ENCODE peak calls at places on chromosomes 4 and X, in five cellular contexts. M is PC-9, Y is NB4, A is AG10803, Q is GM13977. V is an unnamed sample.

GRCh38 chr4:20249333-20249732 is 2.4 kb upstream of the SLIT2 start:
- DNase-seq in M (no peak), Y (peak), A (peak), Q (no peak), V (no peak)

GRCh38 chr4:119525005-119525749 is 103.4 kb downstream of the PDE5A start:
- DNase-seq in M (no peak), Y (no peak), A (peak), Q (no peak), V (no peak)

GRCh38 chr4:6349896-6350295 is 80.2 kb downstream of the WFS1 start:
- DNase-seq in M (no peak), Y (no peak), A (no peak), Q (no peak), V (no peak)

GRCh38 chr4:138659640-138660325 is 355.8 kb upstream of the NOCT start:
- DNase-seq in M (no peak), Y (no peak), A (no peak), Q (no peak), V (no peak)

GRCh38 chr4:152392079-152392478 is 143.8 kb downstream of the FBXW7 start:
- DNase-seq in M (no peak), Y (no peak), A (no peak), Q (no peak), V (no peak)

GRCh38 chr4:100042711-100043110 is 92.6 kb upstream of the H2AZ1 start:
- DNase-seq in M (no peak), Y (no peak), A (no peak), Q (no peak), V (no peak)

GRCh38 chr4:153916273-153916755 is 127.4 kb upstream of the SFRP2 start:
- DNase-seq in M (no peak), Y (no peak), A (no peak), Q (peak), V (peak)

GRCh38 chrX:151701531-151701930 is 6.3 kb downstream of the PRRG3 start:
- DNase-seq in M (no peak), Y (no peak), A (no peak), Q (no peak), V (no peak)

GRCh38 chrX:135522878-135523693 is 2.6 kb downstream of the INTS6L start:
- DNase-seq in M (no peak), Y (peak), A (no peak), Q (no peak), V (no peak)

GRCh38 chrX:69618803-69619202 is 2.9 kb downstream of the EDA start:
- DNase-seq in M (no peak), Y (peak), A (peak), Q (no peak), V (peak)
- TF ChIP-seq CTCF in M (peak), Y (no peak), A (peak), Q (peak), V (no peak)

DNA sequence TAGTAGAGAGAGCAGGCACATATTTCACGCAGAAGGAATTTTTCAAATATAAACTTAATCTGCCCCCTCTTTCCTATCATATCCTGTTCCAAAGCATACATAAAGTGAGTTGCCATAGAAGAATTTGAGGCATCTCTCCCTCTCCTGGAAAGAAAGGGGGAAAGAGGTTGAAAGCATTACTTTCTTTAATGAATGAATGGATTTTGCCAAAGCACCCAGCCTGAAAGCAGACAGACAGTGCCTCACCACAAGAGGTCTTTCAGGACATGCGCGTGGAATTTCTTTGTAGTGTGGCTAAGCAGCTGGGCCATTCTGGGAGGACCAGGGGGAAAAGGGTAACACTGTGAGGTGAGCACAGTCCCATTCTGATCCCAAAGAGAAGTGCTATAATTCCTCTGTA is 651.4 kb downstream of the IQCM start:
- DNase-seq in M (no peak), Y (no peak), A (peak), Q (no peak), V (no peak)
- TF ChIP-seq CTCF in M (no peak), Y (no peak), A (peak), Q (no peak), V (no peak)

GRCh38 chr4:48588230-48588943 is 98.3 kb downstream of the ZAR1 start:
- DNase-seq in M (no peak), Y (no peak), A (peak), Q (no peak), V (no peak)
- TF ChIP-seq CTCF in M (no peak), Y (no peak), A (peak), Q (peak), V (no peak)

GRCh38 chr4:95693594-95693993 is 144.8 kb upstream of the UNC5C start:
- DNase-seq in M (no peak), Y (peak), A (no peak), Q (no peak), V (peak)
- TF ChIP-seq CTCF in M (peak), Y (no peak), A (no peak), Q (no peak), V (peak)

GRCh38 chrX:155959018-155959587 is 38.4 kb upstream of the IL9R start:
- DNase-seq in M (no peak), Y (no peak), A (no peak), Q (no peak), V (no peak)

GRCh38 chrX:155956099-155956498 is 41.4 kb upstream of the IL9R start:
- DNase-seq in M (no peak), Y (no peak), A (no peak), Q (no peak), V (no peak)

GRCh38 chrX:155954793-155955192 is 42.7 kb upstream of the IL9R start:
- DNase-seq in M (no peak), Y (no peak), A (no peak), Q (no peak), V (no peak)

GRCh38 chrX:155957843-155958242 is 39.7 kb upstream of the IL9R start:
- DNase-seq in M (no peak), Y (no peak), A (no peak), Q (no peak), V (no peak)

GRCh38 chrX:155956649-155957048 is 40.8 kb upstream of the IL9R start:
- DNase-seq in M (no peak), Y (no peak), A (no peak), Q (no peak), V (no peak)
- TF ChIP-seq CTCF in M (no peak), Y (no peak), A (no peak), Q (no peak), V (no peak)

DNA sequence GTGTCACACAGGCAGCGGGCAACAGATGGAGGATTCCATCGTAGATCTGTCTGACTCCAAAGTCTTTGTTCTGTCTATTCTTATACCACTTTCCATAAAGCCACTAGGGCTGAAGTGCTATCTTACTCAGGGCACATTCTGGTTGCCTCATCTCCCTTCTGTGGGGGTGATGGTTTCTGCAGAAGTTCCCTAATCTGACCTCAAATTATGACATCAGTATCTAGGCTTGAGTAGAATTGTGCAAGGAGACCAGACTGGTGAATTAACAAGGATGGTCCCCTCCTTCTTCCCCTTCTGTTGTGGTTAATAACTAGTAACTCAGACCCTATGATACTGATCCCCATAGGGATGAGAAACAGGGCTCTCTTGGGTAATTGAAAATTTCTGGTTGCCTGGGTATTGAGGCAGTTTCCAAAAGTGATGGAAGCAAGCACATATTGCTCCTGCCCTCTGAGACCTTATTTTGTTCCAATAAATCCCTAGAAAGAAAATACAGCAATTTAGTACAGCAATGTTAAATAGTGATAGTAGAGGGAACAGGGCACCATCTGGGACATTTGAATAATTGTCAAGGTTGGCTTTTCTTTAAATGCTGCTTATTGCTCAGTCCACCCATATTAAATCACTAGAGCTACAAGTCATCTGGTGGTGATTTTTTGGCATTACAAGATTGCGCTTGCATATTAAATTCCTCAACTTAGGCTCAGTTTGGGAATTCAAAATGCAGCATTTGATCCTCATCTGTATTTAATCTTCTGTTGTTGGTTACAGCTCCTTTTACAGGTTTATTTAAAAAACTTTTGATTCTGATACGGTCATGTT is 57.3 kb upstream of the AP1S2 start:
- DNase-seq in M (no peak), Y (peak), A (peak), Q (peak), V (peak)
- TF ChIP-seq CTCF in M (no peak), Y (no peak), A (no peak), Q (no peak), V (no peak)

GRCh38 chrX:53093748-53094583 is at the start of gene KANTR:
- DNase-seq in M (peak), Y (peak), A (peak), Q (peak), V (peak)
- TF ChIP-seq CTCF in M (no peak), Y (no peak), A (no peak), Q (no peak), V (no peak)

DNA sequence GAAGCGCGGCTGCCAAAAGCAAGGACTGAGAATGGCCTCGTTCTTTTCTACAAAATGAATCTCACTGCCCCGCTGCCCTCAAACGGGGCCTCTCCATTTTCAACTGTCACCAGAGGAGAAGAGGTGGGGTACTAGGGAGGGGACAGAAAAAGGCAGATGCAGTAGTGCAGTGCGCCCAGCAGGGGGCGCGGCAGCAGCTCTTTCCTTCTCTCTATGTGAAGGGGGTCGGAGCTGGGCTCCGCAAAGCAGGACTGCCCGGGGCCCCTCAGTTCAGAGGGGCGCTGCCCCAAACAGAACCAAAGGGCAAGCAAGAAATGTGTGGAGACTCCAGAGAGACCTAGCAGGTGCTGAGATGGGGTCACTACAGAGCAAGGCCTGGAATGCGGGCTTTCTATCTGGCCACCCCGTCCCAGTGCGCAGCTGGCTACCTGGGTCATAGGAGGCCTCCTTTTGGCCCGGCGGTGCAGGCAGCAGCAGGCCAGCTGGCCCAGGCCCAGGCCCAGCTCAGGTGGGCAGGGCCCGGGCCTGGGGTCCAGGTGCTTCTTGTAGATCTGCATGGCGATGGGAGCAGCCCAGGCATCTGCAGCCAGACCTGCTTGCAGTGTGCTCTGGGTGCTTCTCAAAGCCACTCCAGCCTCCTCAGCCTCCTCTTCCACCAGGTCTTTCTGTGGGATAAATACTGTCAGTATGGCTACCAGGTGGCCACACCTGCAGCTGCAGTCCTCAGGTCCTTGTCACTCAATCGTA is 5.9 kb downstream of the IRAK1 start:
- DNase-seq in M (peak), Y (peak), A (no peak), Q (peak), V (peak)
- TF ChIP-seq CTCF in M (peak), Y (peak), A (peak), Q (peak), V (peak)

DNA sequence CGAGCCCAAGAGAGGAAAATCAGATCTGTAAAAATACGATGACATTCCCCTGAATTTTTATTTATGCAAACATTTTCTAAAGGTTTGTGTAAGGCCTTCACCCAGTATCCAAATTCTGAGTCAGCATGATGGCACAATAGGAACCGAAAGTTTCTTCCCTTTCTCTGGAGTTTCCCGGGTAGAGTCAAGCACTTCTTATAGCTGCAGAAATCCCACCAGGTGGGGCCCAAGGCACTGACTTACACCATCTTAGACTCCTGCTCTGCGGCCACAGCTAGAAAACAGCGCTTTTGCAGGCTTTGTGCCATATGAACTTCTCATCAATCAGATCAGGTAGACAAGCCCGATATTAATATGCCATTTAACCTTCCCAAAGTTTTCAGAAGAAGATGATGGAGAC is 13.4 kb downstream of the LEF1 start:
- DNase-seq in M (no peak), Y (peak), A (no peak), Q (no peak), V (peak)
- TF ChIP-seq CTCF in M (no peak), Y (no peak), A (no peak), Q (no peak), V (peak)

DNA sequence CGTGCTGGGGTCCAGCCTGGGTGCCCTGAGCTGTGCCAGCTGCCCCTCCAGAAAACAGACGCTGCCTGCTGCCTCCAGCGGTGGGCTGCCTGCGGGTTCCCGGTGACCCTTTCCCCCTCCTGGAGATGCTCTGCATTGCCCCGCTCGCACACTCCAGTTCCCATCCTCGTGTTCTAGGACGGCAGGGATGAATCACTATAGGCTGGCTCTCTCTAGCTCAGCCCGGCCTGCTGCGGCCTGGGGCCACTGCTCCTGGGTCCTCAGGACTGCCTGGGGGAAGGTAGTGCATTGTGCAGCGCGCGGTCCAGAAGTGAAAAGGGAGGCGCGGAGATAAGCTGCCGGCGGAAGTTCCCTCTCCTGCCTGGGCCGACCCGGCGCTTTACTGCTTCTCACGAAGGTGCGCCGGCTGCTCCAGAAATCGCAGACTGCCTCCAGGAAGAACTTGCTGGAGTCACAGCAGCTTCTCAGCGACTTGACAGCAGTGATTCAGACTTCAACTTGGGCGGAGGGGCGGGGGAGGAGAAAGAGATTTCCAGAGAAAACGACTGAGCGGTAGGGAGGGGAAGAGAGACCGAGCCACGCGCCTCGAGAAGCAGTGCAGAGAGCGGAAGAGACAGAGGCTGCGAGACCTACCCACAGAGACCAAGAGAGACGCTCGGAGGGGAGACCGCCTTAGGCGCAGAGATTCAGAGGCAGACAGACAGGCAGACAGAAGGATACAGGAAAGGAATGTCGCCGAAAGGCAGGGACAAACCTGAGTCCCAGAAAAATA is 6.7 kb upstream of the MSX1 start:
- DNase-seq in M (no peak), Y (no peak), A (peak), Q (peak), V (peak)
- TF ChIP-seq CTCF in M (no peak), Y (no peak), A (peak), Q (no peak), V (peak)